ENCODE peak calls at places on chromosome 13, in six cellular contexts. L is DMS53; X is LoVo; O is stimulated activated CD4-positive, alpha-beta T cell treated with anti-CD3 and anti-CD28 coated beads, Interleukin-4, amount 100 ng/mL, for 24 hours; Z is AG09309; M is GM04504. Y is an unnamed sample.

GRCh38 chr13:45370922-45371406 is 30.0 kb upstream of the TPT1 start:
- DNase-seq in O (peak), Z (peak), M (no peak), X (peak), L (peak), Y (peak)

GRCh38 chr13:112267650-112268049 is 108.5 kb upstream of the SPACA7 start:
- DNase-seq in L (no peak), X (no peak), M (no peak), Z (no peak), O (no peak), Y (no peak)

GRCh38 chr13:77860621-77861020 is 58.0 kb downstream of the EDNRB start:
- DNase-seq in Z (no peak), O (no peak), M (peak), X (no peak), L (no peak), Y (peak)

GRCh38 chr13:53324656-53325055 is 296.0 kb downstream of the OLFM4 start:
- DNase-seq in L (no peak), O (no peak), X (no peak), Z (no peak), M (no peak), Y (no peak)

GRCh38 chr13:50650936-50651638 is 192.4 kb downstream of the DLEU7 start:
- DNase-seq in M (no peak), X (no peak), Z (no peak), O (no peak), L (peak), Y (peak)

GRCh38 chr13:75715598-75716523 is 79.7 kb downstream of the LMO7 start:
- DNase-seq in M (no peak), L (no peak), O (no peak), X (peak), Z (no peak), Y (no peak)

GRCh38 chr13:113155982-113156655 is 2.3 kb upstream of the PROZ start:
- DNase-seq in Z (no peak), L (no peak), X (no peak), O (no peak), M (no peak), Y (no peak)

GRCh38 chr13:88294368-88294767 is 623.2 kb downstream of the SLITRK5 start:
- DNase-seq in O (no peak), Z (no peak), X (no peak), M (no peak), L (no peak), Y (no peak)

GRCh38 chr13:38824342-38824741 is 137.5 kb downstream of the FREM2 start:
- DNase-seq in X (no peak), Z (no peak), L (peak), O (no peak), M (no peak), Y (no peak)

GRCh38 chr13:100175078-100175802 is 86.3 kb downstream of the PCCA start:
- DNase-seq in X (no peak), M (no peak), O (no peak), L (no peak), Z (no peak), Y (no peak)

GRCh38 chr13:44218501-44219240 is 155.0 kb upstream of the SERP2 start:
- DNase-seq in M (no peak), L (peak), X (peak), Z (no peak), O (no peak), Y (no peak)

GRCh38 chr13:114148521-114148855 is 16.1 kb upstream of the RASA3 start:
- DNase-seq in X (no peak), Z (no peak), O (peak), M (no peak), L (peak), Y (no peak)

GRCh38 chr13:39527961-39528720 is 74.9 kb downstream of the LHFPL6 start:
- DNase-seq in M (peak), X (peak), L (no peak), O (no peak), Z (peak), Y (peak)

GRCh38 chr13:62130016-62130970 is 714.6 kb upstream of the PCDH20 start:
- DNase-seq in Z (no peak), L (no peak), X (no peak), M (no peak), O (no peak), Y (no peak)

GRCh38 chr13:52371736-52372247 is 34.2 kb downstream of the THSD1 start:
- DNase-seq in M (no peak), Z (no peak), X (no peak), L (no peak), O (no peak), Y (peak)

GRCh38 chr13:113759525-113760137 is 605 bp downstream of the TMEM255B start:
- DNase-seq in M (peak), Z (no peak), L (peak), X (no peak), O (no peak), Y (no peak)

GRCh38 chr13:79440958-79441553 is 35.0 kb upstream of the RBM26 start:
- DNase-seq in O (no peak), X (peak), Z (no peak), M (no peak), L (peak), Y (no peak)

GRCh38 chr13:40181203-40181845 is 485.1 kb downstream of the FOXO1 start:
- DNase-seq in M (no peak), L (peak), X (no peak), Z (peak), O (no peak), Y (peak)

GRCh38 chr13:21637296-21637695 is 33.3 kb upstream of the MICU2 start:
- DNase-seq in L (peak), X (peak), M (no peak), O (peak), Z (no peak), Y (peak)

GRCh38 chr13:36133950-36134349 is 2.8 kb upstream of the DCLK1 start:
- DNase-seq in X (no peak), M (no peak), L (peak), Z (no peak), O (no peak), Y (no peak)

GRCh38 chr13:97211357-97211756 is 10.8 kb upstream of the MBNL2 start:
- DNase-seq in L (no peak), M (no peak), O (no peak), Z (no peak), X (no peak), Y (peak)

GRCh38 chr13:98496239-98496668 is 80.7 kb downstream of the STK24 start:
- DNase-seq in M (no peak), L (no peak), Z (no peak), X (peak), O (no peak), Y (no peak)

GRCh38 chr13:76225815-76226489 is 589.8 kb downstream of the LMO7 start:
- DNase-seq in O (no peak), X (no peak), Z (no peak), L (no peak), M (no peak), Y (peak)

GRCh38 chr13:74202129-74202528 is 67.9 kb upstream of the KLF12 start:
- DNase-seq in O (no peak), Z (no peak), L (no peak), M (no peak), X (no peak), Y (no peak)

GRCh38 chr13:110965038-110965754 is 50.3 kb upstream of the ANKRD10 start:
- DNase-seq in Z (peak), O (peak), L (peak), X (peak), M (no peak), Y (peak)

GRCh38 chr13:46207828-46208227 is 3.9 kb upstream of the LRRC63 start:
- DNase-seq in O (no peak), L (no peak), X (no peak), Z (no peak), M (no peak), Y (no peak)

GRCh38 chr13:26476111-26476743 is 81.3 kb upstream of the WASF3 start:
- DNase-seq in M (no peak), L (no peak), X (no peak), O (no peak), Z (no peak), Y (peak)

GRCh38 chr13:108787709-108788394 is 158.4 kb downstream of the MYO16 start:
- DNase-seq in L (no peak), O (no peak), Z (no peak), X (no peak), M (no peak), Y (no peak)

GRCh38 chr13:46492946-46493345 is 60.0 kb upstream of the LRCH1 start:
- DNase-seq in X (peak), Z (no peak), O (peak), L (peak), M (no peak), Y (peak)

Y was measured in astrocyte.